ENCODE peak calls at places on chromosomes 7 and 10, in four cellular contexts. C, P, G and A are unnamed samples.

GRCh38 chr7:80294321-80294720 is 159.7 kb downstream of the GNAI1 start:
- DNase-seq in C (no peak), P (no peak), G (no peak), A (no peak)

GRCh38 chr10:114544045-114544659 is 113.9 kb downstream of the ABLIM1 start:
- DNase-seq in C (no peak), P (no peak), G (peak), A (no peak)

GRCh38 chr10:804787-805634 is 115.5 kb upstream of the DIP2C start:
- DNase-seq in C (no peak), P (no peak), G (no peak), A (no peak)

GRCh38 chr10:43373461-43373860 is 2.0 kb downstream of the FXYD4 start:
- DNase-seq in C (no peak), P (no peak), G (no peak), A (no peak)

GRCh38 chr10:117165557-117166419 is 27.7 kb upstream of the VAX1 start:
- DNase-seq in C (no peak), P (peak), G (no peak), A (no peak)

GRCh38 chr10:86439544-86439943 is 72.9 kb upstream of the GRID1 start:
- DNase-seq in C (peak), P (peak), G (no peak), A (no peak)

GRCh38 chr7:25389489-25390106 is 161.3 kb upstream of the NPVF start:
- DNase-seq in C (peak), P (peak), G (peak), A (no peak)

GRCh38 chr7:108328174-108328651 is 128.0 kb downstream of the NRCAM start:
- DNase-seq in C (no peak), P (no peak), G (peak), A (no peak)

GRCh38 chr7:96330193-96330592 is 8.3 kb upstream of the SLC25A13 start:
- DNase-seq in C (no peak), P (no peak), G (no peak), A (no peak)

GRCh38 chr10:70169661-70170364 is 501 bp downstream of the SAR1A start:
- DNase-seq in C (no peak), P (no peak), G (no peak), A (no peak)

GRCh38 chr7:776381-776780 is 49.3 kb upstream of the PRKAR1B start:
- DNase-seq in C (no peak), P (no peak), G (no peak), A (no peak)

GRCh38 chr10:92547676-92548075 is 26.2 kb downstream of the IDE start:
- DNase-seq in C (no peak), P (no peak), G (no peak), A (no peak)

GRCh38 chr10:106795619-106796018 is 368.9 kb downstream of the SORCS1 start:
- DNase-seq in C (peak), P (peak), G (peak), A (no peak)

GRCh38 chr10:7409045-7409731 is 1.6 kb downstream of the SFMBT2 start:
- DNase-seq in C (no peak), P (peak), G (peak), A (no peak)

GRCh38 chr10:8079126-8079525 is 24.6 kb downstream of the GATA3 start:
- DNase-seq in C (no peak), P (no peak), G (no peak), A (no peak)

GRCh38 chr7:28958235-28958945 is at the start of gene TRIL:
- DNase-seq in C (no peak), P (no peak), G (no peak), A (no peak)

GRCh38 chr7:22419488-22419887 is 62.5 kb upstream of the RAPGEF5 start:
- DNase-seq in C (peak), P (no peak), G (no peak), A (no peak)

GRCh38 chr10:88256013-88256680 is 327.0 kb downstream of the RNLS start:
- DNase-seq in C (no peak), P (no peak), G (no peak), A (no peak)

GRCh38 chr7:77982926-77983550 is 184.5 kb downstream of the PHTF2 start:
- DNase-seq in C (no peak), P (no peak), G (no peak), A (no peak)

GRCh38 chr7:149662591-149663095 is 110.7 kb downstream of the ZNF467 start:
- DNase-seq in C (peak), P (peak), G (peak), A (peak)

GRCh38 chr7:22866965-22867364 is 44.3 kb upstream of the TOMM7 start:
- DNase-seq in C (no peak), P (no peak), G (no peak), A (no peak)

GRCh38 chr7:112504093-112504695 is 23.4 kb downstream of the LSMEM1 start:
- DNase-seq in C (no peak), P (no peak), G (no peak), A (no peak)

GRCh38 chr7:18552943-18553584 is 57.5 kb downstream of the HDAC9 start:
- DNase-seq in C (no peak), P (no peak), G (no peak), A (no peak)

GRCh38 chr10:70903262-70903921 is 15.0 kb upstream of the PCBD1 start:
- DNase-seq in C (peak), P (peak), G (no peak), A (no peak)

GRCh38 chr7:24587853-24588252 is 14.6 kb downstream of the PALS2 start:
- DNase-seq in C (peak), P (peak), G (no peak), A (no peak)

GRCh38 chr7:79512269-79512668 is 58.8 kb upstream of the MAGI2 start:
- DNase-seq in C (no peak), P (no peak), G (no peak), A (no peak)

GRCh38 chr10:44946201-44946600 is 13.4 kb upstream of the RASSF4 start:
- DNase-seq in C (no peak), P (no peak), G (no peak), A (no peak)

GRCh38 chr10:133559216-133559615 is 6.2 kb downstream of the SYCE1 start:
- DNase-seq in C (no peak), P (no peak), G (no peak), A (no peak)

DNA sequence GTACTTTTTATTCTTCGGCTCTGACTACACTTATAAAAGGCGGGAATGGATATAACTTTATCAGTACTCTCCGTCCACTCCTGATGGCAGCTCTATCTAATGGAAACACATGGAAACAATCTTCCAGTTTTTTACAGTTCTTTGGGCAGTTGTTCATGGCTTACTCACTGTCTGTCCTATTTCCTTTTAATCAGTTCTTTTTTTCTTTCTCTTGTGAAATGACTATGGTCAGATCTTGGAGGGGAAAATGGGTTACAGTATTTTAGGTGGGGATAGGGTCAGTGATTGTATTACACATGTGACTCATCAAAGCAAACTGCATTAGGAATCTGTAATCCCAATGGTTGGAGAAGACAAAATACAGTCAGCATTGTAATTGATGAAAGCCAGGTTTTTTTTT is 112.4 kb downstream of the BICC1 start:
- DNase-seq in C (peak), P (no peak), G (no peak), A (no peak)
- TF ChIP-seq POLR2AphosphoS5 in C (no peak), P (no peak), G (no peak), A (no peak)

DNA sequence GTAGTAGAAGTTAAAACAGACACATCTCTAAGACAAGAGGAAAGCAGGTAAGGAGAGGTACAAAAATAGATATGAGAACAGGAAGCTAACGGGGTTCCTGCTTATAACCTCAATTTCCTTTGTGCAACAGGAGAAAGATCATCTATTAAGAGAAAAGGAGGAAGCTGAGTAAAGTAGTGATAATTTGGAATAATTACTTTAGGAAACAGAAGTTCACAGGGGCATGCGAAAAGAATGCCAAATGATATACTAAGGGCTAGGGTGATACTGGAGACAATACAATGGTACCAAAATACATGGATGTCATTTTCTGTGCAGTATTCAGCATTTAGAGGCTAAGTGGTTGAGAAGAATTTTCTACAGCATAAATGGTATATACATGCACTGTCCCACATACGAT is 108.8 kb downstream of the NRBF2 start:
- DNase-seq in C (no peak), P (no peak), G (no peak), A (no peak)
- H3K9ac ChIP-seq in C (no peak), P (no peak), G (no peak), A (no peak)

GRCh38 chr7:33986951-33987948 is 81.9 kb downstream of the BMPER start:
- DNase-seq in C (peak), P (no peak), G (no peak), A (peak)
- TF ChIP-seq POLR2AphosphoS5 in C (no peak), P (no peak), G (no peak), A (no peak)

GRCh38 chr7:27145884-27146401 is 1.6 kb downstream of the HOXA6 start:
- DNase-seq in C (no peak), P (no peak), G (no peak), A (no peak)
- H3K9ac ChIP-seq in C (no peak), P (no peak), G (no peak), A (no peak)

GRCh38 chr7:132576723-132577089 is 436 bp upstream of the PLXNA4 start:
- DNase-seq in C (no peak), P (no peak), G (no peak), A (no peak)

GRCh38 chr7:132578050-132578370 is 1.7 kb upstream of the PLXNA4 start:
- DNase-seq in C (no peak), P (no peak), G (no peak), A (no peak)

GRCh38 chr7:132575987-132576722 is at the start of gene PLXNA4:
- DNase-seq in C (no peak), P (no peak), G (no peak), A (no peak)

GRCh38 chr7:132578826-132579225 is 2.6 kb upstream of the PLXNA4 start:
- DNase-seq in C (no peak), P (no peak), G (no peak), A (no peak)

GRCh38 chr7:132577206-132578049 is 1.2 kb upstream of the PLXNA4 start:
- DNase-seq in C (no peak), P (no peak), G (no peak), A (no peak)
- TF ChIP-seq POLR2AphosphoS5 in C (no peak), P (no peak), G (no peak), A (no peak)

GRCh38 chr10:95876756-95877155 is 31.0 kb upstream of the CC2D2B start:
- DNase-seq in C (no peak), P (no peak), G (no peak), A (no peak)

GRCh38 chr10:95877881-95878280 is 29.9 kb upstream of the CC2D2B start:
- DNase-seq in C (no peak), P (no peak), G (no peak), A (no peak)

GRCh38 chr10:95880704-95881103 is 27.1 kb upstream of the CC2D2B start:
- DNase-seq in C (no peak), P (no peak), G (peak), A (no peak)

GRCh38 chr10:95881316-95881715 is 26.5 kb upstream of the CC2D2B start:
- DNase-seq in C (no peak), P (no peak), G (no peak), A (no peak)
- H3K9ac ChIP-seq in C (no peak), P (no peak), G (no peak), A (no peak)

GRCh38 chr10:89929282-89930026 is 228.1 kb downstream of the KIF20B start:
- DNase-seq in C (no peak), P (no peak), G (peak), A (no peak)

GRCh38 chr10:89921422-89921821 is 220.0 kb downstream of the KIF20B start:
- DNase-seq in C (no peak), P (no peak), G (no peak), A (no peak)

GRCh38 chr10:89923661-89924060 is 222.3 kb downstream of the KIF20B start:
- DNase-seq in C (no peak), P (no peak), G (no peak), A (no peak)

DNA sequence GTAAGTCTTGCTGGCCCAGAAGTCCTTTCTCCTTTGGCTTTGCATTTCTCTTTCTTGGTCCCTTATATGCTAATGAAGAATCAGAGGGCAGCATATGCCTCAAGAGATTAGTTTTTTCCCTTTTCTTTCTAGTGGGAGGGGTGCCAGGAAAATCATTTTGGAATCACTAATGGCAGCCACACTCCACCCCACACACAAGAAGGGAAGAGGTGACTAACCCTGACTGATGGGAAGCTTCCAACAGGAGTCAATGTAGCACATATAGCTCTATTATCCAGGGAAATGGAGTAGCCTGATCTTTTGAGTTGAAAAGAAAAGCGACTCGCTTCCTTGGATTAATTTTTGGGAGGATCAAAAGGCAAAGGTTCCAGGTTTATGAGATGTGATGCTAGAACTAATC is 225.3 kb downstream of the KIF20B start:
- DNase-seq in C (no peak), P (no peak), G (no peak), A (no peak)
- TF ChIP-seq POLR2AphosphoS5 in C (no peak), P (no peak), G (no peak), A (no peak)

GRCh38 chr7:159143780-159144755 is 599 bp downstream of the VIPR2 start:
- DNase-seq in C (no peak), P (no peak), G (no peak), A (no peak)
- H3K9ac ChIP-seq in C (no peak), P (no peak), G (no peak), A (no peak)